ENCODE peak calls at places on chromosomes 3 and 15, in nine cellular contexts. X is EL; B is activated CD4-positive, alpha-beta T cell treated with anti-CD3 and anti-CD28 coated beads, Interleukin-2, amount 10 ng/mL, durations not matched to agents 7 days and 5 days; E is A172; T is CD4-positive, alpha-beta T cell; I is activated CD8-positive, alpha-beta T cell treated with anti-CD3 and anti-CD28 coated beads for 36 hours; L is EH; R is activated T-cell treated with anti-CD3 and anti-CD28 coated beads for 24 hours; O is GM23338. M is an unnamed sample.

GRCh38 chr3:139934557-139935070 is 371 bp upstream of the CLSTN2 start:
- DNase-seq in X (no peak), B (no peak), E (peak; percentile 45), T (no peak), I (peak; percentile 24), L (peak; percentile 18), R (no peak), O (peak; percentile 92), M (peak; percentile 19)

GRCh38 chr3:38738630-38739395 is 77.2 kb downstream of the SCN10A start:
- DNase-seq in X (peak; percentile 47), B (peak; percentile 30), E (peak; percentile 36), T (no peak), I (peak; percentile 74), L (peak; percentile 57), R (no peak), O (peak; percentile 96), M (peak; percentile 41)

GRCh38 chr15:52193321-52193720 is 2.1 kb upstream of the GNB5 start:
- DNase-seq in X (no peak), B (no peak), E (no peak), T (no peak), I (no peak), L (peak; percentile 24), R (no peak), O (no peak), M (no peak)

GRCh38 chr3:64031540-64032533 is 8.5 kb upstream of the PSMD6 start:
- DNase-seq in X (peak; percentile 43), B (no peak), E (no peak), T (no peak), I (no peak), L (peak; percentile 63), R (no peak), O (no peak), M (no peak)

GRCh38 chr3:150497956-150498355 is 48.3 kb downstream of the SERP1 start:
- DNase-seq in X (peak; percentile 68), B (no peak), E (peak; percentile 74), T (no peak), I (no peak), L (peak; percentile 84), R (no peak), O (no peak), M (no peak)

GRCh38 chr3:150359381-150359780 is 48.7 kb upstream of the TSC22D2 start:
- DNase-seq in X (no peak), B (no peak), E (no peak), T (no peak), I (no peak), L (peak; percentile 59), R (no peak), O (peak; percentile 47), M (no peak)

GRCh38 chr3:152938974-152939636 is 104.2 kb downstream of the P2RY1 start:
- DNase-seq in X (no peak), B (no peak), E (no peak), T (no peak), I (no peak), L (no peak), R (no peak), O (no peak), M (no peak)

GRCh38 chr3:173066044-173066679 is 74.9 kb downstream of the SPATA16 start:
- DNase-seq in X (peak; percentile 57), B (no peak), E (peak; percentile 48), T (no peak), I (no peak), L (peak; percentile 40), R (no peak), O (no peak), M (peak; percentile 11)

GRCh38 chr15:88247914-88248313 is 8.6 kb downstream of the NTRK3 start:
- DNase-seq in X (no peak), B (no peak), E (peak; percentile 11), T (no peak), I (no peak), L (no peak), R (no peak), O (no peak), M (no peak)

GRCh38 chr3:37668431-37668830 is 193.2 kb upstream of the CTDSPL start:
- DNase-seq in X (no peak), B (no peak), E (no peak), T (no peak), I (no peak), L (peak; percentile 7), R (no peak), O (no peak), M (no peak)

GRCh38 chr3:99250272-99250671 is 348.8 kb upstream of the DCBLD2 start:
- DNase-seq in X (peak; percentile 74), B (no peak), E (peak; percentile 83), T (no peak), I (no peak), L (peak; percentile 79), R (no peak), O (no peak), M (no peak)

GRCh38 chr15:95162967-95163531 is 931.7 kb downstream of the MCTP2 start:
- DNase-seq in X (peak; percentile 84), B (no peak), E (peak; percentile 40), T (no peak), I (no peak), L (peak; percentile 85), R (no peak), O (no peak), M (no peak)